ENCODE peak calls at places on chromosome 16, in five cellular contexts. M is activated T-cell treated with anti-CD3 and anti-CD28 coated beads, Interleukin-2, amount 50 U/mL, for 24 hours; Z is skeletal muscle cell; T is GM03348; A is M059J. N is an unnamed sample.

GRCh38 chr16:17529982-17530760 is 59.4 kb upstream of the XYLT1 start:
- DNase-seq in M (peak), Z (no peak), T (no peak), A (peak), N (no peak)

GRCh38 chr16:63617990-63618763 is 1503.7 kb downstream of the CDH11 start:
- DNase-seq in M (no peak), Z (no peak), T (no peak), A (no peak), N (no peak)

GRCh38 chr16:55035956-55036355 is 105.3 kb downstream of the IRX5 start:
- DNase-seq in M (no peak), Z (peak), T (peak), A (peak), N (peak)

GRCh38 chr16:88781140-88782077 is 3.6 kb downstream of the PIEZO1 start:
- DNase-seq in M (peak), Z (no peak), T (no peak), A (no peak), N (no peak)

GRCh38 chr16:66226762-66227161 is 139.7 kb upstream of the CDH5 start:
- DNase-seq in M (no peak), Z (no peak), T (no peak), A (no peak), N (no peak)

GRCh38 chr16:21233521-21234150 is at the start of gene ANKS4B:
- DNase-seq in M (no peak), Z (no peak), T (no peak), A (no peak), N (no peak)

GRCh38 chr16:72857841-72858594 is 189.9 kb downstream of the ZFHX3 start:
- DNase-seq in M (no peak), Z (no peak), T (no peak), A (no peak), N (no peak)

GRCh38 chr16:56270828-56271227 is 79.5 kb downstream of the GNAO1 start:
- DNase-seq in M (no peak), Z (no peak), T (no peak), A (no peak), N (no peak)

GRCh38 chr16:19691161-19691850 is 26.7 kb downstream of the KNOP1 start:
- DNase-seq in M (no peak), Z (no peak), T (no peak), A (peak), N (no peak)

GRCh38 chr16:83675136-83675535 is 132.6 kb upstream of the HSBP1 start:
- DNase-seq in M (no peak), Z (no peak), T (no peak), A (no peak), N (no peak)

GRCh38 chr16:78298986-78299385 is 199.5 kb downstream of the WWOX start:
- DNase-seq in M (no peak), Z (no peak), T (no peak), A (no peak), N (no peak)

GRCh38 chr16:54266363-54266955 is 20.1 kb downstream of the IRX3 start:
- DNase-seq in M (no peak), Z (no peak), T (no peak), A (no peak), N (no peak)

GRCh38 chr16:30838876-30839471 is 52.0 kb upstream of the ZNF629 start:
- DNase-seq in M (no peak), Z (no peak), T (no peak), A (no peak), N (no peak)

GRCh38 chr16:50326835-50327465 is 41.8 kb downstream of the BRD7 start:
- DNase-seq in M (peak), Z (no peak), T (peak), A (no peak), N (no peak)

GRCh38 chr16:73878616-73879015 is 418.0 kb upstream of the PSMD7 start:
- DNase-seq in M (no peak), Z (peak), T (peak), A (peak), N (peak)

GRCh38 chr16:1022466-1022865 is 40.9 kb downstream of the SOX8 start:
- DNase-seq in M (no peak), Z (no peak), T (no peak), A (no peak), N (no peak)